ENCODE peak calls at places on chromosomes 3 and 15, in nine cellular contexts. One of them, this sample, is unnamed. For H3K36me3, the result is how much of the 10 kb centered on the place peaks cover.

GRCh38 chr3:150722267-150722666 is 18.5 kb upstream of the ERICH6 start:
- DNase-seq in HCT116: no peak
- DNase-seq in OCI-LY7: no peak
- DNase-seq in GM23248: no peak
- DNase-seq in SK-N-SH: no peak
- DNase-seq in neural progenitor cell: no peak
- DNase-seq in hepatocyte: no peak
- DNase-seq in PC-3: no peak
- DNase-seq in MM.1S: no peak
- DNase-seq in this sample: no peak

GRCh38 chr3:15606434-15606891 is 4.9 kb downstream of the BTD start:
- DNase-seq in HCT116: no peak
- DNase-seq in OCI-LY7: no peak
- DNase-seq in GM23248: peak
- DNase-seq in SK-N-SH: no peak
- DNase-seq in neural progenitor cell: no peak
- DNase-seq in hepatocyte: peak
- DNase-seq in PC-3: peak
- DNase-seq in MM.1S: no peak
- DNase-seq in this sample: no peak

GRCh38 chr3:45664558-45664957 is 24.6 kb upstream of the SACM1L start:
- DNase-seq in HCT116: no peak
- DNase-seq in OCI-LY7: peak
- DNase-seq in GM23248: no peak
- DNase-seq in SK-N-SH: no peak
- DNase-seq in neural progenitor cell: no peak
- DNase-seq in hepatocyte: no peak
- DNase-seq in PC-3: no peak
- DNase-seq in MM.1S: peak
- DNase-seq in this sample: no peak

GRCh38 chr3:184016820-184017671 is 638 bp downstream of the ABCC5 start:
- DNase-seq in HCT116: peak
- DNase-seq in OCI-LY7: peak
- DNase-seq in GM23248: peak
- DNase-seq in SK-N-SH: peak
- DNase-seq in neural progenitor cell: peak
- DNase-seq in hepatocyte: peak
- DNase-seq in PC-3: peak
- DNase-seq in MM.1S: peak
- DNase-seq in this sample: peak

GRCh38 chr3:73796382-73796781 is 171.6 kb upstream of the PDZRN3 start:
- DNase-seq in HCT116: no peak
- DNase-seq in OCI-LY7: no peak
- DNase-seq in GM23248: no peak
- DNase-seq in SK-N-SH: no peak
- DNase-seq in neural progenitor cell: no peak
- DNase-seq in hepatocyte: no peak
- DNase-seq in PC-3: no peak
- DNase-seq in MM.1S: no peak
- DNase-seq in this sample: no peak

GRCh38 chr15:88243895-88244787 is 12.4 kb downstream of the NTRK3 start:
- DNase-seq in HCT116: peak
- DNase-seq in OCI-LY7: peak
- DNase-seq in GM23248: peak
- DNase-seq in SK-N-SH: peak
- DNase-seq in neural progenitor cell: peak
- DNase-seq in hepatocyte: peak
- DNase-seq in PC-3: peak
- DNase-seq in MM.1S: peak
- DNase-seq in this sample: peak

GRCh38 chr3:189773056-189773455 is 141.9 kb downstream of the TP63 start:
- DNase-seq in HCT116: no peak
- DNase-seq in OCI-LY7: no peak
- DNase-seq in GM23248: peak
- DNase-seq in SK-N-SH: no peak
- DNase-seq in neural progenitor cell: no peak
- DNase-seq in hepatocyte: peak
- DNase-seq in PC-3: peak
- DNase-seq in MM.1S: no peak
- DNase-seq in this sample: no peak

GRCh38 chr3:94645790-94646189 is 582.9 kb downstream of the NSUN3 start:
- DNase-seq in HCT116: no peak
- DNase-seq in OCI-LY7: no peak
- DNase-seq in GM23248: no peak
- DNase-seq in SK-N-SH: no peak
- DNase-seq in neural progenitor cell: no peak
- DNase-seq in hepatocyte: no peak
- DNase-seq in PC-3: no peak
- DNase-seq in MM.1S: no peak
- DNase-seq in this sample: no peak

GRCh38 chr3:156334841-156335545 is 214.6 kb downstream of the KCNAB1 start:
- DNase-seq in HCT116: no peak
- DNase-seq in OCI-LY7: no peak
- DNase-seq in GM23248: no peak
- DNase-seq in SK-N-SH: no peak
- DNase-seq in neural progenitor cell: peak
- DNase-seq in hepatocyte: peak
- DNase-seq in PC-3: peak
- DNase-seq in MM.1S: no peak
- DNase-seq in this sample: no peak

DNA sequence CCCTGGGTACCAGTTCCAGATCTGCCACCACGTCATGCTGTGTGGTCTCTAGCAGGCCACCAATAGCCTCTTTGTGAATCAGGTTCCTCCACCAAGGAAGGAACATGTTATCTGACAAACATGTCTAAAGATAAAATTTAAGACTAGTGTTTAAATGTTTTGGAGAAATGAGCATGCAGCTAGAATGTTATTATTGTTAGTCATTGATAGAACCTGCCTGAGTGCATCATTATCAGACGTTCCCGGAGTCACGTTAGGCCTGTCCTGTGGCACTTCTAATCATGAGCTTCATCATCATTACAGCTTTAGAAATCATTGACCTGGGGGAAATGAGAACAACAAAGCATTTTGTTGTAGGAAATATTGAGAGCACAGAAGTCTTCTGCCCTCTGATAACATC is 58.9 kb upstream of the FURIN start:
- DNase-seq in HCT116: no peak
- DNase-seq in OCI-LY7: no peak
- DNase-seq in GM23248: no peak
- DNase-seq in SK-N-SH: no peak
- DNase-seq in neural progenitor cell: no peak
- DNase-seq in hepatocyte: no peak
- DNase-seq in PC-3: no peak
- DNase-seq in MM.1S: no peak
- DNase-seq in this sample: no peak
- H3K27ac ChIP-seq in HCT116: no peak
- H3K27ac ChIP-seq in OCI-LY7: no peak
- H3K27ac ChIP-seq in GM23248: no peak
- H3K27ac ChIP-seq in SK-N-SH: no peak
- H3K27ac ChIP-seq in neural progenitor cell: no peak
- H3K27ac ChIP-seq in hepatocyte: no peak
- H3K27ac ChIP-seq in PC-3: no peak
- H3K27ac ChIP-seq in MM.1S: no peak
- H3K27ac ChIP-seq in this sample: no peak

GRCh38 chr15:75199347-75199976 is 2.2 kb upstream of the C15orf39 start:
- DNase-seq in HCT116: no peak
- DNase-seq in OCI-LY7: no peak
- DNase-seq in GM23248: no peak
- DNase-seq in SK-N-SH: no peak
- DNase-seq in neural progenitor cell: no peak
- DNase-seq in hepatocyte: no peak
- DNase-seq in PC-3: no peak
- DNase-seq in MM.1S: peak
- DNase-seq in this sample: no peak

GRCh38 chr15:75200765-75201608 is 695 bp upstream of the C15orf39 start:
- DNase-seq in HCT116: peak
- DNase-seq in OCI-LY7: peak
- DNase-seq in GM23248: peak
- DNase-seq in SK-N-SH: no peak
- DNase-seq in neural progenitor cell: peak
- DNase-seq in hepatocyte: peak
- DNase-seq in PC-3: peak
- DNase-seq in MM.1S: peak
- DNase-seq in this sample: peak

GRCh38 chr15:75200391-75200764 is 1.3 kb upstream of the C15orf39 start:
- DNase-seq in HCT116: no peak
- DNase-seq in OCI-LY7: no peak
- DNase-seq in GM23248: no peak
- DNase-seq in SK-N-SH: no peak
- DNase-seq in neural progenitor cell: no peak
- DNase-seq in hepatocyte: no peak
- DNase-seq in PC-3: no peak
- DNase-seq in MM.1S: no peak
- DNase-seq in this sample: no peak

GRCh38 chr15:75197062-75197630 is 4.5 kb upstream of the C15orf39 start:
- DNase-seq in HCT116: no peak
- DNase-seq in OCI-LY7: no peak
- DNase-seq in GM23248: peak
- DNase-seq in SK-N-SH: no peak
- DNase-seq in neural progenitor cell: no peak
- DNase-seq in hepatocyte: no peak
- DNase-seq in PC-3: no peak
- DNase-seq in MM.1S: no peak
- DNase-seq in this sample: no peak

GRCh38 chr15:75198560-75199346 is 2.9 kb upstream of the C15orf39 start:
- DNase-seq in HCT116: peak
- DNase-seq in OCI-LY7: peak
- DNase-seq in GM23248: no peak
- DNase-seq in SK-N-SH: no peak
- DNase-seq in neural progenitor cell: peak
- DNase-seq in hepatocyte: no peak
- DNase-seq in PC-3: peak
- DNase-seq in MM.1S: peak
- DNase-seq in this sample: peak
- TF ChIP-seq EZH2phosphoT487 in HCT116: no peak
- TF ChIP-seq EZH2phosphoT487 in OCI-LY7: no peak
- TF ChIP-seq EZH2phosphoT487 in GM23248: no peak
- TF ChIP-seq EZH2phosphoT487 in SK-N-SH: no peak
- TF ChIP-seq EZH2phosphoT487 in neural progenitor cell: no peak
- TF ChIP-seq EZH2phosphoT487 in hepatocyte: no peak
- TF ChIP-seq EZH2phosphoT487 in PC-3: no peak
- TF ChIP-seq EZH2phosphoT487 in MM.1S: no peak
- TF ChIP-seq EZH2phosphoT487 in this sample: no peak

DNA sequence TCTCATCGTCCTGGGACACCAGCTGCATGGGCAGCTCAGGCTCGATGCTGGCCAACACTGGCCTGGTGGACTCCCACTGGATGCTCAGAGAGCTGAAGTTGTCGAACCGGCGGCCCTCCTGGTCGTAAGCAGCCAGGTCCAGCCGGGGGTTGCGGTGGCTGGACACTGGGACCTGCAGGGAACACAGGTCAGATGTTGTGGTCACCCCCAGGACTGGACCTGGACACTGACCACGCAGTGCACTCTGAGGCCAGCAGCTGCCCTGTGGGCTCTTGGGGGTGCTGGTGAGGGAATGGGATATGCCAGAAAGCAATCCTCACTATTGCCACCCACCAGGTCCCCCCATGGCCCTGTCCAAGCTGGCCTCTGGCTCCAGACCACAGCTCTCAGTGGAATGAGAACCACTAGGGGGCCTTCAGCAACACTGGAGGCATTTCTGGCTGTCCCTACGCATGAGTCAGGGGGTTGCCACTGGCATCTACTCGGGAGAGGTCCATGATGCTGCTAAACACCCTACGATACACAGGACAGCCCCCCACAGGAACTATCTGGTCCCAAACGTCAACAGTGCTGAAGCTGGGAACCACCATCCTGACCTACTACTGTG is 66.1 kb downstream of the NUP210 start:
- DNase-seq in HCT116: no peak
- DNase-seq in OCI-LY7: no peak
- DNase-seq in GM23248: peak
- DNase-seq in SK-N-SH: peak
- DNase-seq in neural progenitor cell: peak
- DNase-seq in hepatocyte: no peak
- DNase-seq in PC-3: peak
- DNase-seq in MM.1S: no peak
- DNase-seq in this sample: no peak
- H3K36me3 ChIP-seq in HCT116: under half
- H3K36me3 ChIP-seq in OCI-LY7: half or more
- H3K36me3 ChIP-seq in GM23248: under half
- H3K36me3 ChIP-seq in SK-N-SH: under half
- H3K36me3 ChIP-seq in neural progenitor cell: under half
- H3K36me3 ChIP-seq in hepatocyte: under half
- H3K36me3 ChIP-seq in PC-3: under half
- H3K36me3 ChIP-seq in MM.1S: under half
- H3K36me3 ChIP-seq in this sample: under half

DNA sequence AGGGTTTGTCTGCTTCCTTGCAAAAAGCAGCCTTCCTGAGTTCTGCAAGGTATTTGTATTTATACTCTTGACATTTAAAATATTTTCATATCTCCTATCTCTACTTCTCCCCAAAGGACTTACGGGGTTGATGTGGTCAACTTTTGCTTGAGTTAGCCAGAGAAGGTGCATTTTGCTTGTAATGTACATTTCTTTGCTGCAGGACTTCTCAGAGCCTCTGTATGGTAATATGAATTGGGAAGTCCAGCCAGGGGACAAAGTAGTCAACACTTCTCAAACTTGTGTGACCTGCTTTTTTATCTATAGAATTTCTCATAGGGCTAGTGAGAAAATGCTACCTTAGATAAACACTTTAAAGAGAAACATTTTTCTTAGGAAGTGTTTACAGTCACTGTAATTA is 148.2 kb upstream of the LRIG1 start:
- DNase-seq in HCT116: no peak
- DNase-seq in OCI-LY7: no peak
- DNase-seq in GM23248: no peak
- DNase-seq in SK-N-SH: no peak
- DNase-seq in neural progenitor cell: no peak
- DNase-seq in hepatocyte: no peak
- DNase-seq in PC-3: no peak
- DNase-seq in MM.1S: no peak
- DNase-seq in this sample: no peak
- H3K27ac ChIP-seq in HCT116: no peak
- H3K27ac ChIP-seq in OCI-LY7: no peak
- H3K27ac ChIP-seq in GM23248: no peak
- H3K27ac ChIP-seq in SK-N-SH: no peak
- H3K27ac ChIP-seq in neural progenitor cell: no peak
- H3K27ac ChIP-seq in hepatocyte: no peak
- H3K27ac ChIP-seq in PC-3: no peak
- H3K27ac ChIP-seq in MM.1S: no peak
- H3K27ac ChIP-seq in this sample: no peak

DNA sequence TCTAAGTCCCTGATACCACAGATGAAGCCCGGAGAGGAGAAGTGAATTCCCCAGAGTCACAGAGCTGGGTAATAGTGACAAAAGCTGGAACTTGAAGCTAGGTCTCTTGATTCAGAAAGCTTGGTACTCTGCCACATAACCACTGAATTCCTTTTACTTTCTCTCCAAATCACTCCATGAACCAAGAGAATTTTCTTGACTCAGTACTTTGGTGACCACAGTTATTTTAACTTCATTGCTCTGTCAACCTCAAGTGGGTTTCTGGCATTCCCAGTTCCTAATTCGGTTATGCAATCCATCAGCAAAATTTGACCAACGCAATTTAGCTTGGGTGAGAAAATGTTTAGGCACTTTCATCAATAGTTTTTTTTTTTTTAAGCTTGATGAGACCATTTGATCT is 61.0 kb upstream of the PPARG start:
- DNase-seq in HCT116: no peak
- DNase-seq in OCI-LY7: no peak
- DNase-seq in GM23248: peak
- DNase-seq in SK-N-SH: no peak
- DNase-seq in neural progenitor cell: no peak
- DNase-seq in hepatocyte: no peak
- DNase-seq in PC-3: peak
- DNase-seq in MM.1S: no peak
- DNase-seq in this sample: no peak
- TF ChIP-seq EZH2phosphoT487 in HCT116: no peak
- TF ChIP-seq EZH2phosphoT487 in OCI-LY7: no peak
- TF ChIP-seq EZH2phosphoT487 in GM23248: peak
- TF ChIP-seq EZH2phosphoT487 in SK-N-SH: no peak
- TF ChIP-seq EZH2phosphoT487 in neural progenitor cell: no peak
- TF ChIP-seq EZH2phosphoT487 in hepatocyte: no peak
- TF ChIP-seq EZH2phosphoT487 in PC-3: no peak
- TF ChIP-seq EZH2phosphoT487 in MM.1S: no peak
- TF ChIP-seq EZH2phosphoT487 in this sample: no peak

GRCh38 chr3:9392041-9392440 is 5.4 kb upstream of the SETD5 start:
- DNase-seq in HCT116: no peak
- DNase-seq in OCI-LY7: no peak
- DNase-seq in GM23248: no peak
- DNase-seq in SK-N-SH: no peak
- DNase-seq in neural progenitor cell: no peak
- DNase-seq in hepatocyte: no peak
- DNase-seq in PC-3: no peak
- DNase-seq in MM.1S: no peak
- DNase-seq in this sample: no peak
- H3K36me3 ChIP-seq in HCT116: half or more
- H3K36me3 ChIP-seq in OCI-LY7: half or more
- H3K36me3 ChIP-seq in GM23248: half or more
- H3K36me3 ChIP-seq in SK-N-SH: half or more
- H3K36me3 ChIP-seq in neural progenitor cell: under half
- H3K36me3 ChIP-seq in hepatocyte: under half
- H3K36me3 ChIP-seq in PC-3: half or more
- H3K36me3 ChIP-seq in MM.1S: under half
- H3K36me3 ChIP-seq in this sample: half or more